ENCODE peak calls at places on chromosomes 12 and 14, in nine cellular contexts. E, J, F, Q, M, B, N, U and P are unnamed samples.

GRCh38 chr14:105398726-105399440 is 545 bp downstream of the TEX22 start:
- DNase-seq in E (no peak), J (no peak), F (no peak), Q (no peak), M (no peak), B (no peak), N (no peak), U (no peak), P (peak; percentile 46)

GRCh38 chr12:85825751-85826150 is 10.5 kb downstream of the RASSF9 start:
- DNase-seq in E (no peak), J (no peak), F (no peak), Q (no peak), M (no peak), B (no peak), N (no peak), U (no peak), P (no peak)

GRCh38 chr14:62006116-62006737 is 244.0 kb downstream of the SNAPC1 start:
- DNase-seq in E (no peak), J (no peak), F (no peak), Q (no peak), M (no peak), B (no peak), N (no peak), U (no peak), P (no peak)

GRCh38 chr12:40106202-40106533 is 287 bp upstream of the SLC2A13 start:
- DNase-seq in E (no peak), J (no peak), F (no peak), Q (no peak), M (no peak), B (no peak), N (no peak), U (no peak), P (no peak)

GRCh38 chr12:118035194-118036041 is 18.9 kb downstream of the RFC5 start:
- DNase-seq in E (no peak), J (peak; percentile 56), F (no peak), Q (no peak), M (no peak), B (no peak), N (no peak), U (no peak), P (no peak)

GRCh38 chr12:132215644-132215989 is 71.4 kb downstream of the NOC4L start:
- DNase-seq in E (no peak), J (no peak), F (no peak), Q (no peak), M (no peak), B (no peak), N (no peak), U (no peak), P (no peak)

GRCh38 chr12:6193853-6194815 is 6.1 kb upstream of the CD9 start:
- DNase-seq in E (no peak), J (no peak), F (no peak), Q (no peak), M (peak; percentile 55), B (no peak), N (no peak), U (no peak), P (peak; percentile 63)

GRCh38 chr14:40072175-40072574 is 639.9 kb upstream of the FBXO33 start:
- DNase-seq in E (no peak), J (no peak), F (no peak), Q (no peak), M (no peak), B (no peak), N (no peak), U (no peak), P (no peak)

GRCh38 chr12:57474862-57475261 is 4.8 kb downstream of the ARHGAP9 start:
- DNase-seq in E (no peak), J (no peak), F (no peak), Q (no peak), M (no peak), B (no peak), N (no peak), U (no peak), P (no peak)

GRCh38 chr12:68521848-68522502 is 88.7 kb upstream of the RAP1B start:
- DNase-seq in E (no peak), J (peak; percentile 18), F (no peak), Q (no peak), M (no peak), B (no peak), N (no peak), U (no peak), P (no peak)

GRCh38 chr12:91053951-91054715 is 3.7 kb downstream of the KERA start:
- DNase-seq in E (no peak), J (peak; percentile 65), F (no peak), Q (no peak), M (no peak), B (no peak), N (no peak), U (no peak), P (no peak)

GRCh38 chr14:105855246-105855892 is 329.0 kb downstream of the TMEM121 start:
- DNase-seq in E (no peak), J (no peak), F (peak; percentile 25), Q (no peak), M (no peak), B (no peak), N (no peak), U (no peak), P (no peak)

GRCh38 chr12:104796475-104796862 is 161.6 kb downstream of the SLC41A2 start:
- DNase-seq in E (no peak), J (no peak), F (no peak), Q (no peak), M (no peak), B (no peak), N (no peak), U (no peak), P (no peak)

GRCh38 chr12:86724716-86725115 is 468.5 kb upstream of the MGAT4C start:
- DNase-seq in E (no peak), J (peak; percentile 72), F (no peak), Q (no peak), M (no peak), B (no peak), N (peak; percentile 36), U (no peak), P (no peak)